ENCODE peak calls at places on chromosomes 3 and 15, in four cellular contexts. R, D, Q and K are unnamed samples.

GRCh38 chr3:9192238-9192637 is 57.2 kb downstream of the SRGAP3 start:
- DNase-seq in Q (no peak), R (no peak), D (peak; percentile 21), K (no peak)

GRCh38 chr3:48426401-48426909 is 3.4 kb downstream of the PLXNB1 start:
- DNase-seq in R (no peak), Q (no peak), D (no peak), K (no peak)

GRCh38 chr3:163552659-163552966 is 1525.7 kb downstream of the SI start:
- DNase-seq in Q (no peak), D (no peak), R (no peak), K (no peak)

GRCh38 chr3:57852896-57853295 is 96.8 kb downstream of the SLMAP start:
- DNase-seq in R (no peak), D (peak; percentile 9), Q (no peak), K (peak; percentile 2)

GRCh38 chr3:52361011-52361410 is 44.9 kb downstream of the DNAH1 start:
- DNase-seq in D (no peak), R (no peak), Q (no peak), K (no peak)

GRCh38 chr3:64207289-64208086 is 17.8 kb downstream of the PRICKLE2 start:
- DNase-seq in D (no peak), R (no peak), Q (no peak), K (no peak)

GRCh38 chr3:134299185-134299887 is 48.7 kb upstream of the RYK start:
- DNase-seq in Q (no peak), R (no peak), D (no peak), K (no peak)

GRCh38 chr3:135097276-135097946 is 302.4 kb downstream of the EPHB1 start:
- DNase-seq in Q (no peak), D (no peak), R (no peak), K (no peak)

GRCh38 chr15:98160236-98160635 is 199.7 kb downstream of the ARRDC4 start:
- DNase-seq in R (no peak), Q (no peak), D (no peak), K (no peak)

GRCh38 chr3:51311055-51311454 is 74.0 kb upstream of the MANF start:
- DNase-seq in D (peak; percentile 28), Q (no peak), R (peak; percentile 9), K (peak; percentile 21)

GRCh38 chr3:66830301-66830700 is 167.8 kb upstream of the KBTBD8 start:
- DNase-seq in R (no peak), D (no peak), Q (no peak), K (no peak)

GRCh38 chr3:119239421-119239820 is 1.3 kb downstream of the B4GALT4 start:
- DNase-seq in D (no peak), Q (no peak), R (no peak), K (no peak)

GRCh38 chr15:90690585-90690984 is 26.6 kb upstream of the BLM start:
- DNase-seq in Q (no peak), D (no peak), R (no peak), K (no peak)

GRCh38 chr15:34657469-34658127 is 74.1 kb upstream of the GOLGA8B start:
- DNase-seq in Q (no peak), R (peak; percentile 68), D (no peak), K (no peak)

GRCh38 chr15:74384566-74385441 is 17.4 kb upstream of the CYP11A1 start:
- DNase-seq in R (no peak), Q (peak; percentile 95), D (no peak), K (peak; percentile 28)

GRCh38 chr3:10309736-10310135 is 11.2 kb downstream of the SEC13 start:
- DNase-seq in D (no peak), Q (no peak), R (no peak), K (no peak)

GRCh38 chr3:4994144-4994730 is 15.0 kb downstream of the BHLHE40 start:
- DNase-seq in R (no peak), Q (no peak), D (no peak), K (no peak)

GRCh38 chr3:184740509-184741258 is 28.8 kb upstream of the MAGEF1 start:
- DNase-seq in Q (no peak), R (no peak), D (no peak), K (no peak)

GRCh38 chr3:50523170-50523865 is 19.9 kb upstream of the CACNA2D2 start:
- DNase-seq in Q (no peak), R (no peak), D (no peak), K (no peak)

GRCh38 chr3:58088501-58088900 is 80.3 kb downstream of the FLNB start:
- DNase-seq in D (no peak), R (no peak), Q (no peak), K (no peak)

GRCh38 chr3:57221883-57222282 is 5.6 kb upstream of the APPL1 start:
- DNase-seq in D (peak; percentile 20), R (no peak), Q (no peak), K (no peak)

GRCh38 chr15:40902605-40903561 is 8.6 kb downstream of the VPS18 start:
- DNase-seq in D (no peak), R (no peak), Q (no peak), K (no peak)

GRCh38 chr3:162704238-162704637 is 1207.6 kb downstream of the OTOL1 start:
- DNase-seq in R (no peak), Q (no peak), D (no peak), K (no peak)

GRCh38 chr3:16290827-16291196 is 25.8 kb downstream of the OXNAD1 start:
- DNase-seq in D (no peak), R (no peak), Q (no peak), K (no peak)

GRCh38 chr3:16286672-16287604 is 21.9 kb downstream of the OXNAD1 start:
- DNase-seq in R (no peak), Q (no peak), D (no peak), K (no peak)

GRCh38 chr3:16288664-16289063 is 23.7 kb downstream of the OXNAD1 start:
- DNase-seq in D (no peak), R (no peak), Q (no peak), K (no peak)

GRCh38 chr3:16289144-16289889 is 24.3 kb downstream of the OXNAD1 start:
- DNase-seq in Q (no peak), R (no peak), D (no peak), K (no peak)

DNA sequence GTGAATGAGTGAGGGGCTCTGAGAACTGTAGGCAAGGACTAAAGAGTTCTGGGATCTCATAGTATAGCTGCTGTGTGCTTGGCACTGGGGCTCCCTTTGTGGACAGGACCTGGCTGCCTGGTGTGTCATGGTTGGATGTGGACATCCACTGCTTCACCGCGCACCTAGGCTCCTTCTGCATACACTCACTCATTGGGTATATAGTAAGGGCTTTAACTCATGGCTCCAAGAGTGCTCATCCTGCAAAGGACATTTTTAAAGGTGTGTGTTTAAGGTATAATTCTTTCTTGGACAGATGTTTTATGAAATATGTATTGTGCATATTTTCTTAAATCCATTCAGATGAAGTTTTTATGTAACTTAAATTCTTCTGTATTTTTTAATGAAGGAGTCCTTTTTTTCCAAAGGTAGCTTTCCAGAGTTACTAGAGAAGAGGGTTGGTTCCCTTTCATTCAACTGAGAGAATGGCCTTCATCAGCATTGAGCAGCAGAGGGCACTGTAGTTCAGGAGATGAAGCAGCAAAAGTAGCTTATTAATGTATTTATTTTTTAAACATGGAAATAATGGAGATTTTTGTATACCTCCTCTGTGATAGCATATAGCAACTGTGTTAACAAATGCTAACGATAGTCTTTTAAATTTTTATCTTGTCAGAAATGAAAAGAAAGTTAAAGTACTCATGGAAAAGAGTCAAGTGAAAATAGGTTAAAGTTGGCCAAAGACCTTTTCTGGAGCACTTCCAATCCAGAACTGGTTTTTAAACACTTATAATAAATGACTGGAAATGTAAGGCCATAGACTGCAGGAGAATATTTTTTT is 25.2 kb downstream of the OXNAD1 start:
- DNase-seq in R (peak; percentile 48), D (peak; percentile 37), Q (no peak), K (peak; percentile 27)
- TF ChIP-seq ESRRA in R (no peak), D (no peak), Q (no peak), K (no peak)

GRCh38 chr3:150784747-150785125 is 21.8 kb upstream of the SIAH2 start:
- DNase-seq in R (no peak), Q (no peak), D (no peak), K (no peak)

GRCh38 chr3:150783920-150784746 is 21.2 kb upstream of the SIAH2 start:
- DNase-seq in D (no peak), R (no peak), Q (no peak), K (no peak)

GRCh38 chr3:150787741-150788370 is 24.9 kb upstream of the SIAH2 start:
- DNase-seq in D (peak; percentile 53), Q (no peak), R (peak; percentile 73), K (peak; percentile 53)

GRCh38 chr3:150783334-150783733 is 20.4 kb upstream of the SIAH2 start:
- DNase-seq in R (no peak), Q (no peak), D (no peak), K (no peak)

DNA sequence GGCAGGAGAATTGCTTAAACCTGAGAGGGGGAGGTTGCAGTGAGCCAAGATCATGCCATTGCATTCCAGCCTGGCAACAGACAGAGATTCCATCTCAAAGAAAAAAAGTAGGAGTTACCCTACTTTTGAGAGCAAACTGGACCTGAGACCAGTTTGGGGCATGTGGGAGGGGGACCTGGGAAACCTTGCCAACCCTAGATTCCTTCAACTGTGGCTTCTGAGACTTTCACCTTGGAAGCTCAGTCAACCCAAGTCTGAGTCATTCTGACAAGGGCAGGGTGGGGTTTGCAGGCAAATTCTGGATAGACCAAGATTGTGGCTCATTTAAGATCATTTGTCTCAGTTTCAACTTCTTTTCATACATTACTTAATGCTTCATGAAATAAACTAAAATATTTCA is 23.8 kb upstream of the SIAH2 start:
- DNase-seq in R (no peak), D (no peak), Q (no peak), K (no peak)
- TF ChIP-seq KDM1A in R (no peak), D (no peak), Q (no peak), K (no peak)

GRCh38 chr3:177282028-177282655 is 84.9 kb upstream of the TBL1XR1 start:
- DNase-seq in R (no peak), D (no peak), Q (no peak), K (no peak)

GRCh38 chr3:177287231-177287630 is 89.9 kb upstream of the TBL1XR1 start:
- DNase-seq in Q (no peak), D (no peak), R (peak; percentile 28), K (no peak)

GRCh38 chr3:177286034-177286433 is 88.8 kb upstream of the TBL1XR1 start:
- DNase-seq in Q (no peak), R (no peak), D (peak; percentile 91), K (peak; percentile 25)

GRCh38 chr3:177283983-177284382 is 86.7 kb upstream of the TBL1XR1 start:
- DNase-seq in Q (no peak), D (no peak), R (no peak), K (no peak)

DNA sequence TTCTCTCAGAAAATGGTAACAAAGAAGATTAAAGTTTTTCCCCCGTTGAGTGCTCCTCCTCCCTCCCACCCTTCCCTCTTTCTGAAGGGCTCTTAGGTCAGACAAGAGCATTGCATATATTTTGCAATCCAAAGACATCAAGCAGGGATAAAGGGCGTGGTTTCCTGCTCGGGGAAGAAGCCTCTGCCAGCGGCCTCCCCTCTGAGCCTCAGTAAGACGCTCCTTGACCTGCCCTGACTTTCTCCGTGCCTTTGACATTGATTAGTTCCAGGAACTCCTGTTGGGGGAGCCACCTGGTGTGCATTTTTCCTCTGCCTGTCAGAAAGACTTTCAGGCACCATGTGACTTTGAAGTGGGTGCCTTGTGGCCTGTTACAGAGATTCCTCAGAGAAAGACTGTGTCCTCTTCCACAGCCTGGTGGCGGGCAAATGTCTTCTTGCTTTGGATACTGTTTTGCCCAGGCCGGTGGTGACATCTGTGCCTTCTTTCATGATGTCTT is 87.2 kb upstream of the TBL1XR1 start:
- DNase-seq in R (peak; percentile 76), Q (no peak), D (peak; percentile 35), K (peak; percentile 19)
- TF ChIP-seq ESRRA in R (peak; percentile 97), Q (no peak), D (no peak), K (no peak)

DNA sequence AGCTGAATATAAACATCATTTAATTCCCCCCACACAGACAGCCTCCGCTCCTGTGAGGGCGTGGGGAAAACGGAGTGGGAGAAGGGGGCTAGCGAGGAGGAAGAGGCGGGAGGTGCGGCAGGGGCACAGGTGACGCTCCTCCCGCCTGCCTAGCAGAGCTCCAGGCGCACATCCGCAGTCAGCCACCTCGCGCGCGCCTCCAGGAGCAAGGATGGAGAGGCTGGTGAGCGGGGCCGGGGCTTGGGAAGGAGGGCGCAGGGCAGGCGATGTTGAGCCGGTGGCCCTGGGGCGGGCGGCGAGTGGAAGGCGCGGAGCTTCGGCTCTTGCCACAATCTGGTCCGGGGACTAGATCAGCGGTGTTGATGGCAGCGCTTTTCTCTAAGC is at the start of gene CD200:
- DNase-seq in Q (no peak), R (no peak), D (no peak), K (no peak)
- TF ChIP-seq KDM1A in Q (no peak), R (no peak), D (no peak), K (no peak)